ENCODE peak calls at places on chromosomes 4 and X, in nine cellular contexts. G, I, B, S, H, M, C, Z and U are unnamed samples.

GRCh38 chr4:6526171-6526570 is 48.8 kb upstream of the MAN2B2 start:
- DNase-seq in G (no peak), I (no peak), B (no peak), S (no peak), H (no peak), M (no peak), C (no peak), Z (no peak), U (no peak)

GRCh38 chr4:89212666-89213381 is 94.8 kb downstream of the GPRIN3 start:
- DNase-seq in G (no peak), I (no peak), B (no peak), S (no peak), H (no peak), M (no peak), C (no peak), Z (no peak), U (no peak)

GRCh38 chrX:25144043-25144940 is 128.5 kb upstream of the ARX start:
- DNase-seq in G (no peak), I (peak), B (peak), S (no peak), H (peak), M (peak), C (peak), Z (peak), U (peak)

GRCh38 chrX:427812-428725 is 41.4 kb upstream of the PPP2R3B start:
- DNase-seq in G (no peak), I (no peak), B (no peak), S (no peak), H (no peak), M (no peak), C (peak), Z (no peak), U (peak)

GRCh38 chr4:114077610-114078009 is 98.2 kb upstream of the ARSJ start:
- DNase-seq in G (no peak), I (no peak), B (peak), S (no peak), H (no peak), M (peak), C (no peak), Z (no peak), U (peak)

GRCh38 chr4:98945297-98945850 is 16.4 kb upstream of the EIF4E start:
- DNase-seq in G (no peak), I (no peak), B (no peak), S (no peak), H (no peak), M (peak), C (no peak), Z (no peak), U (no peak)

GRCh38 chrX:809081-809480 is 178.5 kb downstream of the SHOX start:
- DNase-seq in G (no peak), I (no peak), B (no peak), S (no peak), H (no peak), M (no peak), C (no peak), Z (no peak), U (no peak)

GRCh38 chr4:15354358-15354757 is 73.5 kb upstream of the C1QTNF7 start:
- DNase-seq in G (no peak), I (no peak), B (no peak), S (no peak), H (no peak), M (no peak), C (no peak), Z (no peak), U (no peak)

GRCh38 chrX:15391850-15392249 is 7.6 kb upstream of the VEGFD start:
- DNase-seq in G (no peak), I (no peak), B (no peak), S (no peak), H (no peak), M (no peak), C (no peak), Z (no peak), U (no peak)

GRCh38 chrX:108070891-108071290 is 20.5 kb downstream of the PSMD10 start:
- DNase-seq in G (no peak), I (no peak), B (no peak), S (no peak), H (no peak), M (peak), C (no peak), Z (no peak), U (peak)

GRCh38 chrX:13479452-13479813 is 90.0 kb upstream of the EGFL6 start:
- DNase-seq in G (no peak), I (no peak), B (no peak), S (no peak), H (no peak), M (no peak), C (no peak), Z (no peak), U (no peak)

GRCh38 chrX:150688911-150689451 is 4.2 kb upstream of the MTMR1 start:
- DNase-seq in G (no peak), I (no peak), B (peak), S (no peak), H (no peak), M (peak), C (no peak), Z (no peak), U (peak)

GRCh38 chrX:38165023-38165422 is 55.6 kb downstream of the SRPX start:
- DNase-seq in G (no peak), I (no peak), B (no peak), S (no peak), H (no peak), M (no peak), C (no peak), Z (no peak), U (no peak)

GRCh38 chrX:113929004-113929403 is 654.9 kb upstream of the HTR2C start:
- DNase-seq in G (no peak), I (peak), B (peak), S (no peak), H (peak), M (peak), C (peak), Z (no peak), U (no peak)

GRCh38 chrX:120672841-120673530 is 43.1 kb upstream of the C1GALT1C1 start:
- DNase-seq in G (no peak), I (no peak), B (no peak), S (no peak), H (no peak), M (peak), C (no peak), Z (no peak), U (no peak)

GRCh38 chrX:109684136-109684535 is 48.9 kb downstream of the ACSL4 start:
- DNase-seq in G (no peak), I (no peak), B (peak), S (no peak), H (no peak), M (peak), C (no peak), Z (no peak), U (no peak)

GRCh38 chrX:107574054-107574683 is 54.1 kb upstream of the PRPS1 start:
- DNase-seq in G (no peak), I (no peak), B (no peak), S (no peak), H (no peak), M (peak), C (no peak), Z (no peak), U (no peak)

GRCh38 chr4:53512608-53513007 is 78.7 kb downstream of the LNX1 start:
- DNase-seq in G (no peak), I (no peak), B (no peak), S (no peak), H (no peak), M (no peak), C (no peak), Z (no peak), U (no peak)

GRCh38 chr4:53183754-53184153 is 182.1 kb downstream of the SCFD2 start:
- DNase-seq in G (no peak), I (no peak), B (no peak), S (no peak), H (no peak), M (no peak), C (no peak), Z (no peak), U (no peak)

GRCh38 chrX:54891573-54891972 is 29.1 kb upstream of the TRO start:
- DNase-seq in G (peak), I (peak), B (peak), S (no peak), H (peak), M (peak), C (peak), Z (peak), U (no peak)

GRCh38 chrX:134484039-134484438 is 24.1 kb downstream of the HPRT1 start:
- DNase-seq in G (no peak), I (peak), B (peak), S (no peak), H (no peak), M (peak), C (no peak), Z (no peak), U (peak)

GRCh38 chrX:51332188-51332942 is at the start of gene NUDT10:
- DNase-seq in G (peak), I (peak), B (no peak), S (no peak), H (peak), M (peak), C (peak), Z (peak), U (peak)

GRCh38 chr4:16026155-16026761 is 57.6 kb downstream of the PROM1 start:
- DNase-seq in G (peak), I (peak), B (peak), S (no peak), H (peak), M (peak), C (peak), Z (no peak), U (peak)

GRCh38 chr4:164924670-164925238 is 47.8 kb downstream of the APELA start:
- DNase-seq in G (no peak), I (no peak), B (no peak), S (no peak), H (no peak), M (no peak), C (no peak), Z (no peak), U (no peak)

GRCh38 chr4:25343671-25344070 is 31.1 kb downstream of the ZCCHC4 start:
- DNase-seq in G (no peak), I (no peak), B (peak), S (no peak), H (no peak), M (no peak), C (no peak), Z (no peak), U (peak)

GRCh38 chrX:130741584-130741983 is 161.4 kb downstream of the ENOX2 start:
- DNase-seq in G (no peak), I (no peak), B (no peak), S (no peak), H (no peak), M (no peak), C (no peak), Z (no peak), U (no peak)

GRCh38 chr4:136009258-136009832 is 1522.9 kb downstream of the PCDH18 start:
- DNase-seq in G (no peak), I (no peak), B (peak), S (no peak), H (no peak), M (no peak), C (no peak), Z (no peak), U (no peak)

GRCh38 chr4:138978600-138978999 is 37.0 kb upstream of the NOCT start:
- DNase-seq in G (no peak), I (no peak), B (no peak), S (no peak), H (no peak), M (no peak), C (no peak), Z (no peak), U (no peak)

GRCh38 chrX:65513610-65514009 is 21.0 kb downstream of the LAS1L start:
- DNase-seq in G (no peak), I (no peak), B (no peak), S (no peak), H (no peak), M (no peak), C (no peak), Z (no peak), U (no peak)

GRCh38 chr4:87843936-87844335 is 11.2 kb downstream of the MEPE start:
- DNase-seq in G (no peak), I (no peak), B (no peak), S (no peak), H (no peak), M (peak), C (no peak), Z (no peak), U (no peak)

GRCh38 chr4:150889306-150889705 is 125.8 kb downstream of the LRBA start:
- DNase-seq in G (no peak), I (no peak), B (no peak), S (no peak), H (no peak), M (no peak), C (no peak), Z (no peak), U (no peak)

GRCh38 chr4:62324215-62324614 is 1124.1 kb downstream of the ADGRL3 start:
- DNase-seq in G (no peak), I (no peak), B (no peak), S (no peak), H (no peak), M (peak), C (no peak), Z (no peak), U (no peak)

GRCh38 chrX:97399400-97399799 is 515.7 kb downstream of the RPA4 start:
- DNase-seq in G (no peak), I (no peak), B (peak), S (no peak), H (no peak), M (peak), C (no peak), Z (no peak), U (no peak)

GRCh38 chr4:148196168-148196567 is 246.0 kb downstream of the NR3C2 start:
- DNase-seq in G (no peak), I (no peak), B (no peak), S (no peak), H (no peak), M (no peak), C (no peak), Z (no peak), U (no peak)